ENCODE peak calls at places on chromosomes 7 and 10, in nine cellular contexts. A is fibroblast of lung, K is MM.1S, G is SK-N-SH, T is left lung, L is PC-9, M is cardiac muscle cell, Q is tibial nerve, H is HCT116. X is an unnamed sample.

GRCh38 chr10:54066646-54067045 is 734.4 kb downstream of the PCDH15 start:
- DNase-seq in Q (no peak), T (no peak), G (no peak), H (no peak), L (no peak), K (no peak), A (no peak), M (no peak), X (no peak)

GRCh38 chr7:132576723-132577089 is 436 bp upstream of the PLXNA4 start:
- DNase-seq in G (peak; percentile 86), Q (no peak), T (no peak), L (no peak), A (no peak), K (no peak), H (no peak), M (no peak), X (no peak)

GRCh38 chr10:121289800-121290199 is 308.4 kb downstream of the FGFR2 start:
- DNase-seq in M (no peak), H (no peak), Q (no peak), L (no peak), A (no peak), G (no peak), T (no peak), K (no peak), X (no peak)

GRCh38 chr7:151411551-151411950 is 1.7 kb upstream of the WDR86 start:
- DNase-seq in H (no peak), T (no peak), M (no peak), A (no peak), Q (no peak), K (no peak), G (peak; percentile 58), L (no peak), X (peak; percentile 45)

GRCh38 chr7:14340415-14341079 is 351.1 kb upstream of the ETV1 start:
- DNase-seq in G (no peak), K (no peak), H (no peak), A (no peak), T (no peak), Q (no peak), L (no peak), M (no peak), X (no peak)

GRCh38 chr10:74027702-74028101 is 29.8 kb downstream of the VCL start:
- DNase-seq in M (no peak), K (no peak), A (no peak), G (no peak), T (no peak), Q (no peak), H (no peak), L (no peak), X (no peak)

GRCh38 chr7:100160067-100160466 is 1.5 kb upstream of the TRAPPC14 start:
- DNase-seq in H (no peak), Q (no peak), K (no peak), T (no peak), M (no peak), G (no peak), A (no peak), L (no peak), X (no peak)

GRCh38 chr10:71161429-71161828 is 50.9 kb upstream of the UNC5B start:
- DNase-seq in G (no peak), K (no peak), Q (no peak), T (no peak), H (no peak), A (no peak), L (peak; percentile 86), M (peak; percentile 14), X (peak; percentile 7)

GRCh38 chr7:36796850-36797618 is 72.7 kb upstream of the AOAH start:
- DNase-seq in M (no peak), K (no peak), H (no peak), Q (no peak), G (no peak), L (no peak), T (no peak), A (no peak), X (no peak)

GRCh38 chr7:156220701-156221100 is 408.4 kb upstream of the SHH start:
- DNase-seq in Q (no peak), A (no peak), M (no peak), H (no peak), G (no peak), K (no peak), L (no peak), T (no peak), X (no peak)

GRCh38 chr10:100998183-100998990 is 1.2 kb upstream of the LZTS2 start:
- DNase-seq in G (peak; percentile 96), T (peak; percentile 87), K (peak; percentile 82), L (no peak), H (no peak), M (peak; percentile 89), Q (peak; percentile 79), A (peak; percentile 87), X (peak; percentile 73)

GRCh38 chr10:3811331-3811870 is 26.4 kb upstream of the KLF6 start:
- DNase-seq in K (peak; percentile 74), M (peak; percentile 69), G (no peak), Q (peak; percentile 55), T (no peak), L (peak; percentile 35), H (no peak), A (peak; percentile 85), X (peak; percentile 66)

GRCh38 chr7:27921081-27921836 is 181.3 kb downstream of the TAX1BP1 start:
- DNase-seq in M (peak; percentile 89), Q (peak; percentile 60), L (peak; percentile 82), G (peak; percentile 73), A (peak; percentile 89), K (peak; percentile 70), H (peak; percentile 71), T (no peak), X (peak; percentile 84)

GRCh38 chr10:125087191-125087896 is 73.0 kb downstream of the CTBP2 start:
- DNase-seq in K (no peak), Q (no peak), A (no peak), L (no peak), H (no peak), M (no peak), G (no peak), T (peak; percentile 29), X (no peak)

GRCh38 chr10:125091891-125092290 is 68.5 kb downstream of the CTBP2 start:
- DNase-seq in Q (no peak), T (no peak), H (no peak), A (peak; percentile 55), L (no peak), K (no peak), M (peak; percentile 33), G (no peak), X (no peak)

GRCh38 chr10:125087897-125088215 is 72.5 kb downstream of the CTBP2 start:
- DNase-seq in T (peak; percentile 3), L (no peak), K (no peak), A (no peak), M (no peak), Q (no peak), G (no peak), H (no peak), X (no peak)

GRCh38 chr10:125086716-125087115 is 73.6 kb downstream of the CTBP2 start:
- DNase-seq in H (no peak), M (no peak), A (no peak), T (peak; percentile 9), L (no peak), K (no peak), Q (no peak), G (no peak), X (no peak)

DNA sequence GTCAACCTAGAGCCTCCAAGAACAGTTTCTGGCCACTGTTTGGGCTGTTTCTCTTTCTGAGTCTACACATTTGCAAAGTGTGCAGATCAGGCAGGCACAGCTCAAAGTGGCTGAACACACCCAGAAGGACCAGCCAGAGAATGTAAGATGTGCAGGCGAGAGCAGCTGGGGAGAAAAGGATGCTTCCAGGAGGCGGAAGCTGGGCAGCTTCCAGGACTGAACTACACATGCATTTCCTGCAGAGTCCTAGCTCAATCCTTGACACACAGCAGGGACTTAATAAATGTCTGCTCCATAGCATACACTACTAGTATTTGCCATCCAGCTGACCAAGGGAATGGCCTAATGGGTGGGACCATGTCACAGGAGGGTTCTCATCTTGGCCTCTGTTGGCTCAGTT is 70.9 kb downstream of the CTBP2 start:
- DNase-seq in T (peak; percentile 17), A (no peak), Q (no peak), H (no peak), L (no peak), G (no peak), M (no peak), K (no peak), X (no peak)
- H3K27ac ChIP-seq in T (no peak overlapping the region), A (no peak overlapping the region), Q (no peak overlapping the region), H (no peak overlapping the region), L (no peak overlapping the region), G (no peak overlapping the region), M (no peak overlapping the region), K (no peak overlapping the region), X (no peak overlapping the region)

GRCh38 chr7:4073052-4073451 is 609.0 kb upstream of the FOXK1 start:
- DNase-seq in H (no peak), T (no peak), M (no peak), K (no peak), A (no peak), Q (no peak), G (no peak), L (no peak), X (no peak)
- H3K4me3 ChIP-seq in H (no peak overlapping the region), T (no peak overlapping the region), M (no peak overlapping the region), K (no peak overlapping the region), A (no peak overlapping the region), Q (no peak overlapping the region), G (no peak overlapping the region), L (no peak overlapping the region), X (no peak overlapping the region)

GRCh38 chr7:29469306-29469705 is 94.3 kb upstream of the PRR15 start:
- DNase-seq in Q (no peak), H (no peak), G (no peak), L (no peak), M (no peak), T (no peak), K (no peak), A (no peak), X (no peak)
- H3K27ac ChIP-seq in Q (no peak overlapping the region), H (no peak overlapping the region), G (no peak overlapping the region), L (no peak overlapping the region), M (no peak overlapping the region), T (no peak overlapping the region), K (no peak overlapping the region), A (no peak overlapping the region), X (no peak overlapping the region)

DNA sequence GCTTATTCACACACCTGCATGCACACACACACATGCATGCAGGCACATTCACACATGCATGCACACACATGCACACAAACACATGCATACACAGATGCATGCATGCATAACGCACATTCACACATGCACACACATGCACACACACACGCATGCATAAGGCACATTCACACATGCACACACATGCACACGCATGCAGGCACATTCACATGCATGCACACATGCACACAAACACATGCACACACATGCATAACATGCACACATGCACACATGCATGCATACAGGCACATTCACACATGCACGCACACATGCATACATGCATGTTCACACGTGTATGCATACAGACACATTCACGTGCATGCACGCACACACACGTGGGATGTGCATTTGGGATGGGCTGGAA is 165.8 kb downstream of the PAXIP1 start:
- DNase-seq in G (no peak), A (no peak), Q (no peak), M (no peak), H (no peak), K (no peak), L (no peak), T (no peak), X (no peak)
- H3K4me3 ChIP-seq in G (no peak overlapping the region), A (no peak overlapping the region), Q (no peak overlapping the region), M (no peak overlapping the region), H (no peak overlapping the region), K (no peak overlapping the region), L (no peak overlapping the region), T (no peak overlapping the region), X (no peak overlapping the region)

X was measured in OCI-LY7.